ENCODE peak calls at places on chromosomes 4 and X, in five cellular contexts. C is iris pigment epithelial cell, B is activated T-cell treated with anti-CD3 and anti-CD28 coated beads for 1 hour, T is cardiac fibroblast, Z is MG63. K is an unnamed sample.

GRCh38 chrX:5829469-5829868 is 399.2 kb downstream of the NLGN4X start:
- DNase-seq in C (no peak), B (no peak), T (no peak), Z (no peak), K (no peak)

GRCh38 chr4:7160439-7160838 is 31.9 kb upstream of the SORCS2 start:
- DNase-seq in C (no peak), B (no peak), T (no peak), Z (no peak), K (no peak)

GRCh38 chr4:175412744-175413143 is 399.3 kb downstream of the GPM6A start:
- DNase-seq in C (peak; percentile 86), B (no peak), T (peak; percentile 78), Z (peak; percentile 73), K (peak; percentile 83)

GRCh38 chrX:48697182-48697727 is 721 bp downstream of the SUV39H1 start:
- DNase-seq in C (peak; percentile 15), B (no peak), T (peak; percentile 3), Z (no peak), K (no peak)

GRCh38 chr4:154485127-154485773 is 6.3 kb downstream of the DCHS2 start:
- DNase-seq in C (no peak), B (no peak), T (no peak), Z (no peak), K (no peak)

GRCh38 chr4:177047070-177047850 is 254.5 kb upstream of the VEGFC start:
- DNase-seq in C (peak; percentile 77), B (peak; percentile 40), T (peak; percentile 92), Z (peak; percentile 92), K (peak; percentile 81)

GRCh38 chr4:102439835-102440234 is 61.3 kb upstream of the NFKB1 start:
- DNase-seq in C (peak; percentile 93), B (no peak), T (peak; percentile 93), Z (no peak), K (peak; percentile 85)

GRCh38 chr4:59570850-59571476 is 1629.2 kb upstream of the ADGRL3 start:
- DNase-seq in C (no peak), B (no peak), T (no peak), Z (no peak), K (no peak)

GRCh38 chrX:149010026-149010898 is 494.8 kb downstream of the IDS start:
- DNase-seq in C (no peak), B (no peak), T (no peak), Z (no peak), K (no peak)

GRCh38 chr4:8870647-8871416 is 807 bp downstream of the HMX1 start:
- DNase-seq in C (no peak), B (no peak), T (no peak), Z (peak; percentile 17), K (no peak)

GRCh38 chrX:53320543-53321215 is 39.3 kb upstream of the IQSEC2 start:
- DNase-seq in C (no peak), B (no peak), T (no peak), Z (no peak), K (no peak)

GRCh38 chr4:38857354-38858096 is 908 bp upstream of the TLR6 start:
- DNase-seq in C (peak; percentile 95), B (no peak), T (peak; percentile 95), Z (peak; percentile 81), K (peak; percentile 92)

GRCh38 chrX:24398766-24399165 is 38.3 kb downstream of the SUPT20HL1 start:
- DNase-seq in C (no peak), B (no peak), T (no peak), Z (no peak), K (no peak)

GRCh38 chrX:17788439-17788838 is 51.1 kb downstream of the SCML1 start:
- DNase-seq in C (peak; percentile 15), B (peak; percentile 33), T (peak; percentile 43), Z (peak; percentile 11), K (peak; percentile 38)

GRCh38 chr4:123463869-123464268 is 67.3 kb downstream of the SPRY1 start:
- DNase-seq in C (no peak), B (no peak), T (no peak), Z (no peak), K (no peak)

GRCh38 chr4:180610317-180610716 is 1632.9 kb upstream of the TENM3 start:
- DNase-seq in C (peak; percentile 2), B (no peak), T (no peak), Z (no peak), K (no peak)